ENCODE peak calls at places on chromosomes 11 and 22, in five cellular contexts. L is effector memory CD8-positive, alpha-beta T cell; R is stimulated activated CD8-positive, alpha-beta memory T cell treated with anti-CD3 and anti-CD28 coated beads, Interleukin-2, amount 100 ng/mL, for 48 hours; J is Ammon's horn; U is KG1. N is an unnamed sample.

GRCh38 chr11:109957601-109958000 is 135.6 kb upstream of the ZC3H12C start:
- DNase-seq in R (no peak), J (no peak), U (no peak), L (no peak), N (no peak)

GRCh38 chr11:22634897-22635629 is 9.4 kb upstream of the FANCF start:
- DNase-seq in J (no peak), L (no peak), U (no peak), R (no peak), N (no peak)

GRCh38 chr22:28260619-28261018 is 341.6 kb upstream of the PITPNB start:
- DNase-seq in U (no peak), R (no peak), J (no peak), L (no peak), N (no peak)

GRCh38 chr11:18743365-18743764 is 17.4 kb upstream of the IGSF22 start:
- DNase-seq in J (no peak), R (no peak), L (no peak), U (no peak), N (no peak)

GRCh38 chr11:46674463-46675287 is 25.7 kb downstream of the ARHGAP1 start:
- DNase-seq in L (no peak), R (no peak), U (no peak), J (no peak), N (no peak)

GRCh38 chr11:5204787-5205186 is 4.3 kb upstream of the OR51V1 start:
- DNase-seq in R (no peak), L (no peak), U (no peak), J (peak), N (no peak)

GRCh38 chr22:38657248-38657909 is 941 bp downstream of the CBY1 start:
- DNase-seq in J (no peak), U (peak), L (no peak), R (peak), N (no peak)

GRCh38 chr11:120420572-120420971 is 84.4 kb downstream of the ARHGEF12 start:
- DNase-seq in J (no peak), L (no peak), R (no peak), U (no peak), N (no peak)

GRCh38 chr22:28430656-28431055 is 249.0 kb downstream of the TTC28 start:
- DNase-seq in U (no peak), J (no peak), R (no peak), L (no peak), N (no peak)

GRCh38 chr11:109799604-109800003 is 293.6 kb upstream of the ZC3H12C start:
- DNase-seq in L (no peak), U (no peak), J (no peak), R (no peak), N (no peak)

GRCh38 chr11:38460901-38461300 is 1862.9 kb upstream of the RAG2 start:
- DNase-seq in L (no peak), U (no peak), R (no peak), J (no peak), N (no peak)

GRCh38 chr11:102453286-102453797 is 777 bp upstream of the TMEM123 start:
- DNase-seq in L (no peak), J (peak), R (peak), U (no peak), N (no peak)

GRCh38 chr11:103987631-103988594 is 48.5 kb upstream of the DDI1 start:
- DNase-seq in J (no peak), U (no peak), R (no peak), L (no peak), N (no peak)

GRCh38 chr11:58770627-58771457 is 39.1 kb upstream of the GLYAT start:
- DNase-seq in R (no peak), J (no peak), L (no peak), U (no peak), N (no peak)

GRCh38 chr22:34414467-34415440 is 494.5 kb upstream of the LARGE1 start:
- DNase-seq in L (no peak), R (peak), J (peak), U (peak), N (no peak)

GRCh38 chr11:132318421-132319157 is 948.2 kb downstream of the NTM start:
- DNase-seq in J (no peak), R (no peak), U (no peak), L (no peak), N (no peak)

GRCh38 chr22:50315289-50316113 is 8.1 kb upstream of the PLXNB2 start:
- DNase-seq in U (no peak), J (no peak), R (no peak), L (no peak), N (no peak)

GRCh38 chr22:48855593-48856307 is 971.9 kb downstream of the BRD1 start:
- DNase-seq in U (no peak), L (no peak), R (no peak), J (no peak), N (no peak)

GRCh38 chr11:46741600-46742484 is 22.8 kb downstream of the F2 start:
- DNase-seq in J (no peak), L (no peak), R (no peak), U (no peak), N (no peak)

GRCh38 chr11:102396708-102397563 is 49.9 kb downstream of the BIRC2 start:
- DNase-seq in U (no peak), J (no peak), R (no peak), L (no peak), N (no peak)

GRCh38 chr22:45304971-45305370 is 4.8 kb upstream of the FAM118A start:
- DNase-seq in U (no peak), J (no peak), L (no peak), R (no peak), N (no peak)